ENCODE peak calls at places on chromosomes 2 and 18, in nine cellular contexts. One of them, this sample, is unnamed.

GRCh38 chr2:55102056-55102812 is 52.0 kb upstream of the RTN4 start:
- DNase-seq in NCI-H82: peak
- DNase-seq in tibial artery: no peak
- DNase-seq in lower leg skin: no peak
- DNase-seq in MV-4-11: no peak
- DNase-seq in psoas muscle: no peak
- DNase-seq in stimulated activated CD4-positive, alpha-beta T cell treated with anti-CD3 and anti-CD28 coated beads, Interleukin-2, amount 100 ng/mL, for 24 hours: no peak
- DNase-seq in left lobe of liver: no peak
- DNase-seq in esophagus squamous epithelium: no peak
- DNase-seq in this sample: no peak

GRCh38 chr2:172931256-172931894 is 144.3 kb upstream of the MAP3K20 start:
- DNase-seq in MV-4-11: no peak
- DNase-seq in left lobe of liver: no peak
- DNase-seq in lower leg skin: no peak
- DNase-seq in stimulated activated CD4-positive, alpha-beta T cell treated with anti-CD3 and anti-CD28 coated beads, Interleukin-2, amount 100 ng/mL, for 24 hours: no peak
- DNase-seq in NCI-H82: peak
- DNase-seq in psoas muscle: no peak
- DNase-seq in esophagus squamous epithelium: no peak
- DNase-seq in tibial artery: no peak
- DNase-seq in this sample: no peak

GRCh38 chr2:225400060-225400511 is 576 bp downstream of the NYAP2 start:
- DNase-seq in MV-4-11: no peak
- DNase-seq in stimulated activated CD4-positive, alpha-beta T cell treated with anti-CD3 and anti-CD28 coated beads, Interleukin-2, amount 100 ng/mL, for 24 hours: no peak
- DNase-seq in lower leg skin: no peak
- DNase-seq in esophagus squamous epithelium: no peak
- DNase-seq in tibial artery: no peak
- DNase-seq in psoas muscle: peak
- DNase-seq in NCI-H82: peak
- DNase-seq in left lobe of liver: no peak
- DNase-seq in this sample: peak

GRCh38 chr2:240213226-240213475 is 72.7 kb upstream of the OTOS start:
- DNase-seq in MV-4-11: no peak
- DNase-seq in left lobe of liver: no peak
- DNase-seq in esophagus squamous epithelium: no peak
- DNase-seq in tibial artery: no peak
- DNase-seq in lower leg skin: peak
- DNase-seq in stimulated activated CD4-positive, alpha-beta T cell treated with anti-CD3 and anti-CD28 coated beads, Interleukin-2, amount 100 ng/mL, for 24 hours: no peak
- DNase-seq in psoas muscle: no peak
- DNase-seq in NCI-H82: no peak
- DNase-seq in this sample: no peak

GRCh38 chr2:219277703-219278654 is 1.2 kb upstream of the DNAJB2 start:
- DNase-seq in stimulated activated CD4-positive, alpha-beta T cell treated with anti-CD3 and anti-CD28 coated beads, Interleukin-2, amount 100 ng/mL, for 24 hours: peak
- DNase-seq in esophagus squamous epithelium: no peak
- DNase-seq in lower leg skin: peak
- DNase-seq in psoas muscle: peak
- DNase-seq in left lobe of liver: peak
- DNase-seq in MV-4-11: peak
- DNase-seq in NCI-H82: peak
- DNase-seq in tibial artery: peak
- DNase-seq in this sample: peak

GRCh38 chr2:223897669-223898314 is 47.3 kb downstream of the WDFY1 start:
- DNase-seq in lower leg skin: peak
- DNase-seq in MV-4-11: no peak
- DNase-seq in left lobe of liver: no peak
- DNase-seq in NCI-H82: no peak
- DNase-seq in psoas muscle: no peak
- DNase-seq in stimulated activated CD4-positive, alpha-beta T cell treated with anti-CD3 and anti-CD28 coated beads, Interleukin-2, amount 100 ng/mL, for 24 hours: no peak
- DNase-seq in tibial artery: no peak
- DNase-seq in esophagus squamous epithelium: no peak
- DNase-seq in this sample: no peak

GRCh38 chr2:1627628-1628371 is 116.5 kb downstream of the PXDN start:
- DNase-seq in lower leg skin: peak
- DNase-seq in stimulated activated CD4-positive, alpha-beta T cell treated with anti-CD3 and anti-CD28 coated beads, Interleukin-2, amount 100 ng/mL, for 24 hours: no peak
- DNase-seq in left lobe of liver: no peak
- DNase-seq in psoas muscle: no peak
- DNase-seq in esophagus squamous epithelium: no peak
- DNase-seq in MV-4-11: no peak
- DNase-seq in NCI-H82: no peak
- DNase-seq in tibial artery: no peak
- DNase-seq in this sample: no peak

GRCh38 chr2:54482725-54483124 is 26.6 kb downstream of the SPTBN1 start:
- DNase-seq in esophagus squamous epithelium: no peak
- DNase-seq in NCI-H82: no peak
- DNase-seq in MV-4-11: no peak
- DNase-seq in psoas muscle: peak
- DNase-seq in lower leg skin: peak
- DNase-seq in tibial artery: peak
- DNase-seq in stimulated activated CD4-positive, alpha-beta T cell treated with anti-CD3 and anti-CD28 coated beads, Interleukin-2, amount 100 ng/mL, for 24 hours: no peak
- DNase-seq in left lobe of liver: no peak
- DNase-seq in this sample: no peak

GRCh38 chr2:230129343-230129742 is 60.6 kb upstream of the SLC16A14 start:
- DNase-seq in lower leg skin: no peak
- DNase-seq in tibial artery: no peak
- DNase-seq in NCI-H82: no peak
- DNase-seq in esophagus squamous epithelium: no peak
- DNase-seq in left lobe of liver: no peak
- DNase-seq in psoas muscle: no peak
- DNase-seq in MV-4-11: peak
- DNase-seq in stimulated activated CD4-positive, alpha-beta T cell treated with anti-CD3 and anti-CD28 coated beads, Interleukin-2, amount 100 ng/mL, for 24 hours: no peak
- DNase-seq in this sample: no peak

GRCh38 chr2:134926231-134926931 is 7.8 kb downstream of the CCNT2 start:
- DNase-seq in NCI-H82: no peak
- DNase-seq in esophagus squamous epithelium: no peak
- DNase-seq in tibial artery: no peak
- DNase-seq in psoas muscle: no peak
- DNase-seq in left lobe of liver: no peak
- DNase-seq in MV-4-11: no peak
- DNase-seq in lower leg skin: no peak
- DNase-seq in stimulated activated CD4-positive, alpha-beta T cell treated with anti-CD3 and anti-CD28 coated beads, Interleukin-2, amount 100 ng/mL, for 24 hours: no peak
- DNase-seq in this sample: no peak

GRCh38 chr2:120374821-120375220 is 28.9 kb downstream of the INHBB start:
- DNase-seq in esophagus squamous epithelium: no peak
- DNase-seq in tibial artery: no peak
- DNase-seq in left lobe of liver: no peak
- DNase-seq in lower leg skin: no peak
- DNase-seq in stimulated activated CD4-positive, alpha-beta T cell treated with anti-CD3 and anti-CD28 coated beads, Interleukin-2, amount 100 ng/mL, for 24 hours: no peak
- DNase-seq in MV-4-11: no peak
- DNase-seq in psoas muscle: no peak
- DNase-seq in NCI-H82: no peak
- DNase-seq in this sample: no peak

GRCh38 chr2:121196132-121196848 is 88.7 kb downstream of the TFCP2L1 start:
- DNase-seq in NCI-H82: no peak
- DNase-seq in esophagus squamous epithelium: no peak
- DNase-seq in stimulated activated CD4-positive, alpha-beta T cell treated with anti-CD3 and anti-CD28 coated beads, Interleukin-2, amount 100 ng/mL, for 24 hours: no peak
- DNase-seq in lower leg skin: peak
- DNase-seq in tibial artery: no peak
- DNase-seq in MV-4-11: no peak
- DNase-seq in psoas muscle: peak
- DNase-seq in left lobe of liver: no peak
- DNase-seq in this sample: no peak

GRCh38 chr2:217004636-217005035 is 144.8 kb upstream of the TNP1 start:
- DNase-seq in psoas muscle: no peak
- DNase-seq in MV-4-11: no peak
- DNase-seq in left lobe of liver: no peak
- DNase-seq in tibial artery: no peak
- DNase-seq in lower leg skin: no peak
- DNase-seq in esophagus squamous epithelium: no peak
- DNase-seq in NCI-H82: no peak
- DNase-seq in stimulated activated CD4-positive, alpha-beta T cell treated with anti-CD3 and anti-CD28 coated beads, Interleukin-2, amount 100 ng/mL, for 24 hours: no peak
- DNase-seq in this sample: no peak

GRCh38 chr18:77098554-77099174 is 33.9 kb downstream of the MBP start:
- DNase-seq in esophagus squamous epithelium: no peak
- DNase-seq in stimulated activated CD4-positive, alpha-beta T cell treated with anti-CD3 and anti-CD28 coated beads, Interleukin-2, amount 100 ng/mL, for 24 hours: no peak
- DNase-seq in lower leg skin: peak
- DNase-seq in tibial artery: no peak
- DNase-seq in MV-4-11: peak
- DNase-seq in NCI-H82: no peak
- DNase-seq in left lobe of liver: no peak
- DNase-seq in psoas muscle: no peak
- DNase-seq in this sample: no peak

GRCh38 chr2:128145651-128146050 is 54.7 kb downstream of the UGGT1 start:
- DNase-seq in lower leg skin: no peak
- DNase-seq in left lobe of liver: no peak
- DNase-seq in esophagus squamous epithelium: no peak
- DNase-seq in psoas muscle: no peak
- DNase-seq in NCI-H82: no peak
- DNase-seq in MV-4-11: no peak
- DNase-seq in tibial artery: no peak
- DNase-seq in stimulated activated CD4-positive, alpha-beta T cell treated with anti-CD3 and anti-CD28 coated beads, Interleukin-2, amount 100 ng/mL, for 24 hours: no peak
- DNase-seq in this sample: no peak

GRCh38 chr2:231489990-231490389 is 25.7 kb upstream of the NCL start:
- DNase-seq in tibial artery: no peak
- DNase-seq in psoas muscle: no peak
- DNase-seq in esophagus squamous epithelium: no peak
- DNase-seq in left lobe of liver: no peak
- DNase-seq in lower leg skin: peak
- DNase-seq in MV-4-11: no peak
- DNase-seq in stimulated activated CD4-positive, alpha-beta T cell treated with anti-CD3 and anti-CD28 coated beads, Interleukin-2, amount 100 ng/mL, for 24 hours: no peak
- DNase-seq in NCI-H82: no peak
- DNase-seq in this sample: no peak

GRCh38 chr2:168550670-168551069 is 94.6 kb downstream of the CERS6 start:
- DNase-seq in tibial artery: peak
- DNase-seq in MV-4-11: peak
- DNase-seq in left lobe of liver: no peak
- DNase-seq in psoas muscle: no peak
- DNase-seq in stimulated activated CD4-positive, alpha-beta T cell treated with anti-CD3 and anti-CD28 coated beads, Interleukin-2, amount 100 ng/mL, for 24 hours: no peak
- DNase-seq in NCI-H82: no peak
- DNase-seq in esophagus squamous epithelium: no peak
- DNase-seq in lower leg skin: no peak
- DNase-seq in this sample: no peak

GRCh38 chr2:84894758-84895520 is 10.5 kb upstream of the TMSB10 start:
- DNase-seq in lower leg skin: no peak
- DNase-seq in MV-4-11: peak
- DNase-seq in esophagus squamous epithelium: no peak
- DNase-seq in tibial artery: no peak
- DNase-seq in NCI-H82: peak
- DNase-seq in left lobe of liver: no peak
- DNase-seq in psoas muscle: no peak
- DNase-seq in stimulated activated CD4-positive, alpha-beta T cell treated with anti-CD3 and anti-CD28 coated beads, Interleukin-2, amount 100 ng/mL, for 24 hours: no peak
- DNase-seq in this sample: peak

GRCh38 chr2:98504386-98505109 is 59.9 kb downstream of the INPP4A start:
- DNase-seq in stimulated activated CD4-positive, alpha-beta T cell treated with anti-CD3 and anti-CD28 coated beads, Interleukin-2, amount 100 ng/mL, for 24 hours: no peak
- DNase-seq in tibial artery: no peak
- DNase-seq in esophagus squamous epithelium: no peak
- DNase-seq in NCI-H82: no peak
- DNase-seq in left lobe of liver: no peak
- DNase-seq in psoas muscle: no peak
- DNase-seq in MV-4-11: no peak
- DNase-seq in lower leg skin: peak
- DNase-seq in this sample: no peak